ENCODE peak calls at places on chromosomes 4 and X, in five cellular contexts. B, C, G, H and A are unnamed samples. For H3K9me3, the result is how much of the 10 kb centered on the place peaks cover.

GRCh38 chr4:71415491-71415890 is 76.7 kb downstream of the SLC4A4 start:
- DNase-seq in G (no peak), H (no peak), C (peak), B (no peak), A (no peak)

GRCh38 chr4:113406723-113407016 is 354.9 kb downstream of the CAMK2D start:
- DNase-seq in G (no peak), B (no peak), C (no peak), H (no peak), A (no peak)

GRCh38 chrX:120604359-120604782 is 470 bp downstream of the MCTS1 start:
- DNase-seq in H (peak), B (peak), G (no peak), C (peak), A (no peak)

GRCh38 chrX:149504226-149504914 is 736 bp downstream of the IDS start:
- DNase-seq in G (peak), H (peak), B (peak), C (no peak), A (no peak)

GRCh38 chr4:22203436-22204011 is 255.0 kb upstream of the KCNIP4 start:
- DNase-seq in G (no peak), B (no peak), C (no peak), H (no peak), A (no peak)

GRCh38 chr4:156734965-156735895 is 236.4 kb downstream of the PDGFC start:
- DNase-seq in B (no peak), H (no peak), C (peak), G (no peak), A (no peak)

GRCh38 chrX:24282381-24283121 is 31.3 kb downstream of the SUPT20HL2 start:
- DNase-seq in G (no peak), C (no peak), H (no peak), B (peak), A (no peak)

GRCh38 chr4:84966382-84967291 is at the start of gene WDFY3:
- DNase-seq in C (peak), B (peak), G (peak), H (peak), A (peak)

GRCh38 chr4:24115101-24115500 is 225.3 kb upstream of the PPARGC1A start:
- DNase-seq in G (no peak), C (no peak), H (no peak), B (no peak), A (no peak)

GRCh38 chr4:73194064-73194463 is 64.5 kb downstream of the ANKRD17 start:
- DNase-seq in C (no peak), G (no peak), B (no peak), H (no peak), A (no peak)

GRCh38 chr4:59729321-59729720 is 1470.8 kb upstream of the ADGRL3 start:
- DNase-seq in B (no peak), C (no peak), G (no peak), H (no peak), A (no peak)

GRCh38 chr4:178752954-178753525 is 1310.8 kb upstream of the AGA start:
- DNase-seq in B (peak), C (peak), H (no peak), G (no peak), A (no peak)

GRCh38 chr4:152106113-152106763 is 345.4 kb upstream of the GATB start:
- DNase-seq in G (peak), C (peak), H (peak), B (no peak), A (peak)

GRCh38 chr4:2458546-2459491 is 10.1 kb upstream of the RNF4 start:
- DNase-seq in B (no peak), C (no peak), H (no peak), G (no peak), A (no peak)

GRCh38 chrX:153732406-153732805 is 7.8 kb downstream of the ABCD1 start:
- DNase-seq in G (no peak), H (no peak), B (no peak), C (no peak), A (no peak)

GRCh38 chr4:149784018-149784417 is 31.6 kb downstream of the IQCM start:
- DNase-seq in G (no peak), H (no peak), C (peak), B (no peak), A (no peak)

GRCh38 chrX:23861215-23861896 is 46.4 kb downstream of the APOO start:
- DNase-seq in C (no peak), H (no peak), B (no peak), G (no peak), A (no peak)

GRCh38 chrX:53291596-53291995 is 10.2 kb upstream of the IQSEC2 start:
- DNase-seq in G (no peak), C (no peak), B (no peak), H (no peak), A (no peak)

GRCh38 chrX:1011632-1012283 is 200.7 kb downstream of the CRLF2 start:
- DNase-seq in G (no peak), B (no peak), H (no peak), C (no peak), A (no peak)

GRCh38 chrX:76428243-76429130 is 977 bp downstream of the MAGEE1 start:
- DNase-seq in G (peak), B (peak), C (no peak), H (peak), A (peak)

GRCh38 chrX:3951859-3952258 is 238.4 kb upstream of the PRKX start:
- DNase-seq in G (no peak), H (no peak), C (no peak), B (no peak), A (no peak)

GRCh38 chr4:152310223-152310622 is 225.7 kb downstream of the FBXW7 start:
- DNase-seq in G (no peak), H (no peak), B (no peak), C (peak), A (no peak)

GRCh38 chr4:610411-611261 is 14.7 kb upstream of the PDE6B start:
- DNase-seq in B (no peak), H (peak), G (no peak), C (peak), A (no peak)

GRCh38 chrX:40090050-40090804 is 7.5 kb downstream of the BCOR start:
- DNase-seq in H (peak), G (peak), C (no peak), B (peak), A (peak)

GRCh38 chr4:3452376-3452775 is 10.6 kb downstream of the HGFAC start:
- DNase-seq in C (no peak), H (no peak), G (no peak), B (peak), A (no peak)

DNA sequence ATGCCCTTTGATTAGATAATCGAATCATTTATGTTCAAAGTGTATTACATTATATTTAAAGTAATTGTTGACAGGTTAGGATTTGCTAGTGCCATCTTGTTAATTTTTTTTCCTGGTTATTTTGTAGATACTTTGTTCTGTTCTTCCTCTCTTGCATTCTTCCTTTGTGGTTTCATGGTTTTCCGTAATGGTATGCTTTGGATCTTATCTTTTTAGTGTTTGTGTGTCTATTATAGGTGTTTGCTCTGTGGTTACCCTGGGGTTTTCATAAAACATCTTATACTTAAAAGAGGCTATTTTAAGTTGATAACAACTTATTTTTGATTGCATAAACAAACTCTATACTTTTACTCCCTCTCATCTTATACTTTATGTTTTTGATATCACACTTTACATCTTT is 108.2 kb upstream of the SRD5A3 start:
- DNase-seq in H (no peak), B (no peak), G (no peak), C (no peak), A (no peak)
- H3K9me3 ChIP-seq in H (under half), B (under half), G (under half), C (under half), A (under half)

GRCh38 chrX:44889824-44890223 is 16.8 kb downstream of the KDM6A start:
- DNase-seq in H (no peak), G (no peak), B (no peak), C (no peak), A (no peak)

GRCh38 chrX:44896566-44897186 is 23.7 kb downstream of the KDM6A start:
- DNase-seq in C (no peak), G (no peak), B (no peak), H (no peak), A (no peak)

GRCh38 chrX:44890247-44890646 is 17.3 kb downstream of the KDM6A start:
- DNase-seq in G (no peak), C (no peak), H (no peak), B (no peak), A (no peak)

GRCh38 chrX:44897539-44897938 is 24.6 kb downstream of the KDM6A start:
- DNase-seq in C (no peak), G (no peak), H (no peak), B (no peak), A (no peak)

GRCh38 chrX:44891642-44892041 is 18.7 kb downstream of the KDM6A start:
- DNase-seq in H (no peak), G (no peak), C (no peak), B (no peak), A (no peak)
- H3K27ac ChIP-seq in H (no peak), G (no peak), C (no peak), B (no peak), A (no peak)

GRCh38 chr4:76463568-76463967 is 28.5 kb downstream of the SHROOM3 start:
- DNase-seq in B (no peak), C (no peak), G (no peak), H (no peak), A (no peak)
- H3K9me3 ChIP-seq in B (under half), C (under half), G (under half), H (under half), A (under half)

GRCh38 chr4:6989331-6989923 is 53.7 kb upstream of the TADA2B start:
- DNase-seq in H (no peak), G (no peak), B (no peak), C (no peak), A (no peak)
- H3K27ac ChIP-seq in H (no peak), G (no peak), B (no peak), C (no peak), A (no peak)

DNA sequence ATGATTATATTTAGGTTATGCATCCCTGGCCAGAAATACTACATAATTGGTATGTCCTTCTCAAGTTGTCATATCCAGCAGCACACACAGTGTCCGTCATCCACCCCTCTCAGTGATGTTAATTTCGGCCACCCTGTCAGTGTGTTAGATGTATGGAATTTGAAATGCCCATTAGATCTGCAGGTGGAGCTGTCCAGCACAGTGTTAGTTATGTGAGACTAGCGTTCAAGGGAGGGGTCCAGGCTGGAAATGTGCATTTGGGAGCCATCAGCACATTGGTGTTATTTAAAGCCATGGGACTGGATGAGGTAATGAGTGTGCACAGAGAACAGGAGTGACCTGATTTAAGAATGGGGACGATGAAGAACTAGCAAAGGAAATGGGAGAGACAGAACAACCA is 22.4 kb downstream of the ANAPC4 start:
- DNase-seq in G (no peak), C (no peak), H (no peak), B (no peak), A (no peak)
- H3K9me3 ChIP-seq in G (under half), C (under half), H (under half), B (under half), A (under half)